ENCODE peak calls at places on chromosomes 2 and 18, in four cellular contexts. K is NCI-H2081, M is NCI-H69, I is NCI-H146. O is an unnamed sample.

GRCh38 chr2:66587216-66587615 is 152.3 kb downstream of the MEIS1 start:
- DNase-seq in I (peak; percentile 60), M (peak; percentile 68), K (peak; percentile 17), O (no peak)

GRCh38 chr2:75587954-75588587 is 27.3 kb upstream of the EVA1A start:
- DNase-seq in M (peak; percentile 21), K (no peak), I (no peak), O (no peak)

GRCh38 chr2:19673213-19673791 is 228.5 kb downstream of the TTC32 start:
- DNase-seq in I (peak; percentile 25), M (no peak), K (no peak), O (no peak)

GRCh38 chr2:152336854-152337510 is 2.0 kb downstream of the FMNL2 start:
- DNase-seq in I (no peak), K (no peak), M (peak; percentile 9), O (no peak)

GRCh38 chr2:45950606-45951005 is 299.1 kb downstream of the PRKCE start:
- DNase-seq in K (no peak), M (no peak), I (no peak), O (no peak)

GRCh38 chr2:69216535-69217332 is 170.3 kb downstream of the GFPT1 start:
- DNase-seq in M (no peak), K (no peak), I (no peak), O (no peak)

GRCh38 chr18:61551586-61551985 is 218.4 kb downstream of the CDH20 start:
- DNase-seq in I (peak; percentile 75), K (peak; percentile 72), M (peak; percentile 86), O (peak; percentile 70)

GRCh38 chr18:77108001-77108692 is 24.4 kb downstream of the MBP start:
- DNase-seq in M (peak; percentile 26), K (no peak), I (no peak), O (no peak)

GRCh38 chr2:35428548-35428947 is 927.0 kb upstream of the CRIM1 start:
- DNase-seq in M (peak; percentile 56), I (peak; percentile 20), K (no peak), O (no peak)

GRCh38 chr2:189836644-189837043 is 52.4 kb downstream of the PMS1 start:
- DNase-seq in I (no peak), K (peak; percentile 50), M (peak; percentile 54), O (peak; percentile 40)

GRCh38 chr18:30486856-30487255 is 555.7 kb downstream of the DSC3 start:
- DNase-seq in K (no peak), I (no peak), M (no peak), O (no peak)

GRCh38 chr18:58337688-58338087 is 291.2 kb downstream of the ALPK2 start:
- DNase-seq in I (peak; percentile 36), K (peak; percentile 3), M (peak; percentile 62), O (no peak)

GRCh38 chr18:7830468-7830867 is 263.4 kb downstream of the PTPRM start:
- DNase-seq in I (peak; percentile 56), M (peak; percentile 53), K (peak; percentile 15), O (no peak)

GRCh38 chr2:120541553-120541932 is 194.1 kb upstream of the GLI2 start:
- DNase-seq in I (no peak), M (no peak), K (no peak), O (no peak)

GRCh38 chr2:187431911-187432310 is 16.1 kb downstream of the CALCRL start:
- DNase-seq in M (no peak), K (no peak), I (no peak), O (no peak)

GRCh38 chr2:200614249-200614648 is 28.4 kb downstream of the AOX1 start:
- DNase-seq in M (no peak), K (no peak), I (no peak), O (no peak)

GRCh38 chr18:36593001-36593400 is 235.8 kb downstream of the TPGS2 start:
- DNase-seq in M (no peak), I (no peak), K (no peak), O (no peak)

GRCh38 chr18:10398571-10398970 is 55.9 kb upstream of the APCDD1 start:
- DNase-seq in I (no peak), K (no peak), M (peak; percentile 79), O (no peak)

GRCh38 chr2:43190305-43191052 is 35.9 kb downstream of the ZFP36L2 start:
- DNase-seq in K (no peak), I (no peak), M (no peak), O (no peak)

GRCh38 chr2:166127217-166128155 is at the start of gene SCN1A:
- DNase-seq in M (peak; percentile 93), K (peak; percentile 47), I (peak; percentile 63), O (peak; percentile 19)

GRCh38 chr2:235135990-235136561 is 184.3 kb downstream of the SH3BP4 start:
- DNase-seq in I (peak; percentile 75), M (peak; percentile 82), K (peak; percentile 86), O (peak; percentile 56)

GRCh38 chr2:9010866-9011265 is 7.4 kb upstream of the MBOAT2 start:
- DNase-seq in K (peak; percentile 13), M (peak; percentile 58), I (no peak), O (no peak)

GRCh38 chr18:8751692-8752091 is 46.3 kb downstream of the MTCL1 start:
- DNase-seq in I (no peak), K (no peak), M (no peak), O (no peak)

GRCh38 chr2:9107168-9108025 is 99.2 kb upstream of the ASAP2 start:
- DNase-seq in M (peak; percentile 66), I (peak; percentile 40), K (no peak), O (no peak)

GRCh38 chr2:128441341-128442052 is 122.8 kb upstream of the HS6ST1 start:
- DNase-seq in K (no peak), M (no peak), I (no peak), O (no peak)

GRCh38 chr2:63853527-63854310 is 12.0 kb downstream of the UGP2 start:
- DNase-seq in M (no peak), K (no peak), I (no peak), O (no peak)

GRCh38 chr2:50395510-50396300 is 636.2 kb downstream of the NRXN1 start:
- DNase-seq in M (no peak), K (peak; percentile 77), I (no peak), O (no peak)

GRCh38 chr2:10832228-10832936 is 19.8 kb upstream of the PDIA6 start:
- DNase-seq in I (peak; percentile 90), K (peak; percentile 89), M (peak; percentile 73), O (peak; percentile 48)

GRCh38 chr2:187338679-187339121 is 109.4 kb downstream of the CALCRL start:
- DNase-seq in M (peak; percentile 49), K (no peak), I (no peak), O (no peak)

GRCh38 chr2:174014021-174014698 is 49.0 kb upstream of the SP3 start:
- DNase-seq in K (no peak), I (no peak), M (no peak), O (no peak)

GRCh38 chr2:8312861-8313768 is 368.7 kb upstream of the ID2 start:
- DNase-seq in K (no peak), I (peak; percentile 92), M (peak; percentile 56), O (no peak)

GRCh38 chr18:39455300-39455699 is 1889.7 kb upstream of the CELF4 start:
- DNase-seq in I (no peak), K (no peak), M (peak; percentile 41), O (no peak)

GRCh38 chr18:8264861-8265411 is 344.3 kb upstream of the RAB12 start:
- DNase-seq in K (peak; percentile 77), I (peak; percentile 42), M (peak; percentile 78), O (no peak)

GRCh38 chr2:217706095-217706494 is 296.7 kb downstream of the TNS1 start:
- DNase-seq in M (no peak), K (no peak), I (no peak), O (no peak)

GRCh38 chr18:49734836-49735235 is 78.5 kb downstream of the ACAA2 start:
- DNase-seq in I (no peak), K (no peak), M (no peak), O (no peak)

GRCh38 chr2:180124273-180124881 is 117.3 kb upstream of the CWC22 start:
- DNase-seq in I (peak; percentile 59), K (peak; percentile 68), M (peak; percentile 69), O (peak; percentile 41)

GRCh38 chr2:68553098-68553497 is 85.7 kb downstream of the APLF start:
- DNase-seq in I (no peak), K (no peak), M (no peak), O (no peak)

GRCh38 chr2:73243884-73244570 is 9.9 kb downstream of the CCT7 start:
- DNase-seq in K (peak; percentile 79), M (peak; percentile 91), I (no peak), O (peak; percentile 44)

O was measured in HFF-Myc.